ENCODE peak calls at places on chromosomes 6 and 20, in five cellular contexts. J, Y, H, G and X are unnamed samples.

GRCh38 chr6:88251261-88251660 is 85.1 kb upstream of the CNR1 start:
- DNase-seq in H (no peak), J (no peak), G (no peak), Y (no peak), X (no peak)

GRCh38 chr20:59043698-59044097 is 1.1 kb upstream of the PRELID3B start:
- DNase-seq in Y (no peak), J (no peak), H (no peak), G (peak), X (no peak)

GRCh38 chr20:57461726-57462125 is 63.2 kb downstream of the CTCFL start:
- DNase-seq in Y (no peak), J (no peak), H (no peak), G (no peak), X (no peak)

GRCh38 chr6:116254297-116254724 is 436 bp upstream of the TSPYL4 start:
- DNase-seq in Y (no peak), J (no peak), G (no peak), H (no peak), X (no peak)

GRCh38 chr6:167141667-167142432 is 15.9 kb downstream of the GPR31 start:
- DNase-seq in G (peak), Y (peak), H (peak), J (no peak), X (no peak)

GRCh38 chr6:118574051-118574865 is 26.2 kb downstream of the PLN start:
- DNase-seq in G (peak), Y (no peak), J (no peak), H (peak), X (no peak)

GRCh38 chr20:60136640-60137411 is 178.6 kb downstream of the CDH26 start:
- DNase-seq in Y (no peak), H (no peak), J (no peak), G (no peak), X (no peak)

GRCh38 chr6:13528777-13529343 is 41.5 kb upstream of the GFOD1 start:
- DNase-seq in J (no peak), G (peak), H (no peak), Y (no peak), X (no peak)

GRCh38 chr6:127332383-127332961 is 10.9 kb downstream of the ECHDC1 start:
- DNase-seq in H (no peak), Y (no peak), G (no peak), J (no peak), X (no peak)

GRCh38 chr6:136923954-136924291 is 1.8 kb downstream of the SLC35D3 start:
- DNase-seq in Y (no peak), J (no peak), H (no peak), G (no peak), X (no peak)

GRCh38 chr6:129748901-129749748 is 39.1 kb upstream of the ARHGAP18 start:
- DNase-seq in G (no peak), Y (no peak), J (no peak), H (no peak), X (no peak)

GRCh38 chr6:145012039-145012662 is 723.2 kb downstream of the EPM2A start:
- DNase-seq in Y (no peak), H (no peak), J (no peak), G (no peak), X (no peak)

GRCh38 chr6:117483004-117483644 is 650 bp downstream of the DCBLD1 start:
- DNase-seq in G (no peak), H (peak), J (peak), Y (peak), X (peak)

GRCh38 chr6:109393882-109394281 is 11.6 kb upstream of the CD164 start:
- DNase-seq in H (no peak), J (no peak), G (no peak), Y (no peak), X (no peak)

GRCh38 chr6:148947621-148948444 is 201.0 kb downstream of the UST start:
- DNase-seq in G (peak), J (peak), Y (peak), H (peak), X (peak)

GRCh38 chr6:61842005-61842404 is 444.0 kb downstream of the KHDRBS2 start:
- DNase-seq in G (no peak), Y (no peak), J (no peak), H (no peak), X (no peak)

GRCh38 chr20:43955244-43956191 is 40.9 kb downstream of the TOX2 start:
- DNase-seq in Y (peak), H (no peak), G (no peak), J (no peak), X (no peak)

GRCh38 chr6:165889636-165890403 is 226.8 kb upstream of the PDE10A start:
- DNase-seq in H (peak), G (peak), Y (peak), J (no peak), X (no peak)

DNA sequence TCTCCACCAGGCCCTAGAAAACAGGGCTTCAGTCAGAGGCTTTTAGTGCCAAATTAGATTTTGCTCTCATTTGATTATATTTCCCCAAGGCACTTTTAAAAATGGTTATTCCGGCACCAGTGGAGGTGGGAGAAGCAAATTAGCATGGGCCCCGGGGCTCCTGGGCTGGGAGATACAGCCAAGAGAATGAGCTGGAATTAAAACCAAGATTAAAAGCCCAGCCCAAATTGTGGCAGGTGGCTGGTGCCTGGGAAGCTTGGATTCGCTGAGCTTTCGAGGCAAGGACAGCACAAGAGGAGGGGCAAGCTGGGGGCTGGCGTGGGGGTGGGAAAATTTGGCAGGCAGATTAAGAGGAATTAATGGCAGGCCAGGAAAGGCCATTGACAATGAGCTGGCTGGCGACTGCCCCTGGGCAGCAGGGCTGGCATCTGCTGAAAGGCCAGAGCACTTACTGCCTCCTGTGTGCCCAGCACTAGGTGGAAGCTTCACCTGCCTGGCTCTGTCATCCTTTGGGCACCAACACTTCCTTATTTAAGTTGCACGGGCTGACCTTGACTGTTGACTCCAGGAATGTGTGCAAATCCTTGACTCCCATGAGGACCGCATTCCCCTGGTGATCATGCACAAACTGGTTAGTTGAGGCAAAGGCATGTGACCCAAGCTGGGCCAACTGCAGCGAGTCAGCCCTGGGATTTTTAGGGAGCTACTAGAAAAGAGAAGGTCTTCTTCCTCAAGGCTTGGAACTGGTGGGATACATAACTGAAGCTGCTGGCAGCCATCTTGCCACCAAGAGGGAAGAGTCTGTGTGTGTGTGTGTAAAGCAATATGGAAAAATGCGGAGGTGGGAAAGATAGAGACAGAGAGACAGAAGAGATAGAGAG is 76.1 kb downstream of the SULF2 start:
- DNase-seq in Y (no peak), H (no peak), G (no peak), J (peak), X (no peak)
- TF ChIP-seq CTCF in Y (no peak), H (no peak), G (no peak), J (no peak), X (no peak)

GRCh38 chr6:33201147-33201545 is 479 bp downstream of the SLC39A7 start:
- DNase-seq in Y (no peak), H (no peak), G (no peak), J (no peak), X (no peak)
- TF ChIP-seq CTCF in Y (no peak), H (no peak), G (peak), J (no peak), X (no peak)

DNA sequence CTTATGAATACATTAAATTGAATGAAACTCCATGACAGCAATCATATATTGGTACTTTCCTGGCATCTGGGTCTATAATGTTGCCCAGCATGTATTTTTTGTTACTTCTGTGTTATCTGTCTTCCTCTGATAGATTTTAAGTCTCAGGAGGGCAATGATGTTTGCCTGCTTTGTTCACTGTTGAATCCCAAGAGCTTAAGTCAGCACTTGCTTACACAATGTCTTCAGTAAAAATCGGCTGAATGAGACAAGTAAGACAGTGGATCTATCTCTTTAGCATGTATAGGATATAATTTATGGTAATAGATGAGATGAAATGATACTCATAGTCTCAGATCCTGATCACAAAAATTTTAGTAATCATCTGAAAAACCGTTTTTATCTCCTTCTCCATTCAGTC is 1034.9 kb upstream of the EPHA7 start:
- DNase-seq in H (peak), J (no peak), G (no peak), Y (no peak), X (no peak)
- TF ChIP-seq CTCF in H (no peak), J (no peak), G (no peak), Y (no peak), X (no peak)

GRCh38 chr20:48921883-48922867 is 664 bp downstream of the ARFGEF2 start:
- DNase-seq in Y (no peak), G (peak), J (peak), H (no peak), X (no peak)
- TF ChIP-seq CTCF in Y (no peak), G (no peak), J (no peak), H (no peak), X (no peak)

DNA sequence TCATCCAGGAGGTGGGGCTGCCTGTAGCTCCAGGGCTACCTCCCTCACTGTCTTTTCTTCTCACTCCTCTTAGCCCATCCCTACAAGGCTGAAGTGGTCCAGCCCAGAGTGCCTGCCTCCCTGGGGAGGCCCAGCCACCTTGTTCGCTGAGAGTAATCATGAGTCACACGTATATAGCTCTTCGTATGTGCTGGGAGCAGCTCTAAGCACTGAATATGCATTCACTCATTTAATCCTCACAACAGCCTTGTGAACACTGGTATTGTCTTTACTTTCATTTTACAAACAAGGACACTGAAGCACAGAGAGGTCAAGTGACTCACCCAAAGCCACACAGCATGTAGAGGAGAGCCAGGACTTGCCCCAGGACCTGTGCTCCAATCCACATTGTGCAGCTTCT is 14.7 kb upstream of the CCDC167 start:
- DNase-seq in G (no peak), J (no peak), Y (no peak), H (no peak), X (no peak)
- TF ChIP-seq CTCF in G (no peak), J (no peak), Y (no peak), H (no peak), X (no peak)

GRCh38 chr6:111124406-111124805 is 37.1 kb downstream of the SLC16A10 start:
- DNase-seq in G (no peak), H (no peak), J (no peak), Y (no peak), X (no peak)

GRCh38 chr6:111119550-111120329 is 32.4 kb downstream of the SLC16A10 start:
- DNase-seq in J (no peak), H (no peak), Y (no peak), G (no peak), X (no peak)

GRCh38 chr6:111122458-111123286 is 35.4 kb downstream of the SLC16A10 start:
- DNase-seq in H (peak), Y (peak), G (no peak), J (no peak), X (no peak)

GRCh38 chr6:111118816-111119215 is 31.5 kb downstream of the SLC16A10 start:
- DNase-seq in G (no peak), J (no peak), H (no peak), Y (no peak), X (no peak)

DNA sequence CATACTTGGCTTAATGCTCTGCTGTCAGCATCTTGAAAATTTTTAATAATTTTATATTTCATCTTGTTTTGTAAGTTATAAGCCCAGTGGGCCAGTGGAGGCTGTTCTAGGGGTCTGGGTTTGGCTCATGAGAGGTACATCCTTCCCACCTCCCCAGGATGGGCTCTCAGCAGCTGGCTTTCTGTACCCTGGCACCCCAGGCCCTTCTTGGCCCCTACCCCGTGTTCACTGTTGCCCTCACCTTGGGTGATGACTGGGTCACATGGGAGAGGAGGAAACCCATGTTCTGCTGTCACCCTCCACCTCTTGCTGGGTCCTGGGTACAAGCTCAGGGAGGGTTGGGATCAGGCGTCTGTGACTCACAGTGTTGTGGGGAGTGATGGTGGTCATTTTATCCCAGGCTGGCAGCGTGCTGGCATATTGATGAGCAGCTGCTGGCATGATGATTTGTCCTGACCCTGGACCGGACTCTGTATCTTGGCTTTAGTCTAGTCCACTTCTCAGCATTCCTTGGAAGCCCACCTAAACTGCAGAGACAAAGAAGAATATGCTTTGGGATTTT is 34.6 kb downstream of the SLC16A10 start:
- DNase-seq in J (no peak), Y (no peak), H (no peak), G (no peak), X (no peak)
- TF ChIP-seq CTCF in J (no peak), Y (no peak), H (no peak), G (no peak), X (no peak)